ENCODE peak calls at places on chromosomes 6 and 20, in seven cellular contexts. J is CD8-positive, alpha-beta T cell; B is left lung; O is upper lobe of right lung; Z is ascending aorta; Q is lower lobe of right lung; N is sigmoid colon. M is an unnamed sample.

GRCh38 chr20:63500151-63500901 is 1.4 kb upstream of the EEF1A2 start:
- DNase-seq in N (no peak), Z (no peak), Q (no peak), O (peak), B (no peak), J (no peak), M (no peak)

GRCh38 chr6:147161974-147162495 is 42.2 kb upstream of the STXBP5 start:
- DNase-seq in Z (no peak), Q (no peak), J (no peak), B (no peak), O (no peak), N (no peak), M (no peak)

GRCh38 chr6:161418458-161418945 is 144.6 kb upstream of the AGPAT4 start:
- DNase-seq in B (no peak), J (no peak), Z (no peak), O (no peak), Q (no peak), N (no peak), M (no peak)

GRCh38 chr20:7856756-7857155 is 83.5 kb downstream of the HAO1 start:
- DNase-seq in J (no peak), N (no peak), Z (no peak), B (no peak), O (no peak), Q (no peak), M (no peak)

GRCh38 chr20:17765017-17765416 is 65.3 kb downstream of the BANF2 start:
- DNase-seq in J (no peak), Q (no peak), O (no peak), B (no peak), Z (no peak), N (no peak), M (no peak)

GRCh38 chr6:13281630-13282156 is 46.6 kb downstream of the TBC1D7 start:
- DNase-seq in J (no peak), Z (no peak), Q (no peak), N (no peak), O (no peak), B (no peak), M (no peak)

GRCh38 chr6:127956260-127956888 is 55.5 kb upstream of the THEMIS start:
- DNase-seq in B (no peak), Z (no peak), J (no peak), O (no peak), N (no peak), Q (no peak), M (no peak)

GRCh38 chr6:73180718-73181619 is 44.3 kb downstream of the KHDC1L start:
- DNase-seq in B (no peak), J (no peak), Q (no peak), Z (no peak), N (no peak), O (no peak), M (no peak)

GRCh38 chr6:36969240-36969691 is 14.7 kb downstream of the PI16 start:
- DNase-seq in O (peak), Q (peak), N (peak), J (no peak), B (peak), Z (no peak), M (no peak)

DNA sequence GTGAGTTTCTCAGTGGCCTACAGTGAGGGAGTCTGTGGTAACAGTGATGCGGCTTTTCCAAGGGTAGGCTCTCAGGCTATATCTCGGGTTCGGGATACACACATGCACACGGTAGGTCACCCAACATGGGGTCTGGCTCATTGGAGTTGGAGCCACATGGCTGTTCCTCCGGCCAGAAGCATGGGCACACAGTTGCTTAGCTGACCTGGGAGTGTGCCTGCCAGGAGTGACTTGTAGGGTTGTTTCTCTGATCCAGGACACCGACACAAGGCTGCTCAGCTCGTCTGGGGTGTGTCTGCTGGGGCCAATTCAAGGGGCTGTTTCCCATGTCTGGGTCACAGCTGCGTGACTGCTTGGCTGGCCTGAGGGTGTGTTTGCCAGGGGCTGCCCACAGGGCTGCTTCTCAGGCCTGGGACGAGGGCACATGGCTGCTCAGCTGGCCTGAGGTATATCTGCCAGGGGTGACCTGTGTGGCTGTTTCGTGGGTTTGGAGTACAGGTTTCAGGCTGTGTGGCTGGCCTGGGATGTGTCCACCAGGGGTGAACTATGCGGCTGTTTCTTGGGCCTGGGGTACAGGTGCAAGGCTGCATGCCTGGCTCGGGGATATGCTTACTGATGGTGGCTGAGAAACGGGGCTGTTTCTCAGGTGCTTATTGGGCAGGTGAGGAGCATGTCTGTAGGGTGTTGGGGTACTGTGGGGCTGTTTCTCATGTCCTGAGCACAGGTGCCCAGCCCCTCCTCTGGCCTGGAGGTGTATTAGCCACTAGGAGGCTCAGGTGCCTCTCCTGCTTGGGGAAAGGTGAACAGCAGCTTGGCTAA is 15.2 kb downstream of the KIF25 start:
- DNase-seq in J (no peak), B (no peak), N (no peak), O (no peak), Z (no peak), Q (peak), M (no peak)
- TF ChIP-seq CTCF in J (no peak), B (no peak), N (no peak), O (no peak), Z (no peak), Q (no peak), M (no peak)

GRCh38 chr20:57208198-57208597 is 58.2 kb downstream of the BMP7 start:
- DNase-seq in Q (no peak), B (no peak), Z (no peak), O (no peak), J (no peak), N (no peak), M (no peak)
- H3K27ac ChIP-seq in Q (no peak), B (no peak), Z (no peak), O (no peak), J (no peak), N (no peak), M (no peak)

DNA sequence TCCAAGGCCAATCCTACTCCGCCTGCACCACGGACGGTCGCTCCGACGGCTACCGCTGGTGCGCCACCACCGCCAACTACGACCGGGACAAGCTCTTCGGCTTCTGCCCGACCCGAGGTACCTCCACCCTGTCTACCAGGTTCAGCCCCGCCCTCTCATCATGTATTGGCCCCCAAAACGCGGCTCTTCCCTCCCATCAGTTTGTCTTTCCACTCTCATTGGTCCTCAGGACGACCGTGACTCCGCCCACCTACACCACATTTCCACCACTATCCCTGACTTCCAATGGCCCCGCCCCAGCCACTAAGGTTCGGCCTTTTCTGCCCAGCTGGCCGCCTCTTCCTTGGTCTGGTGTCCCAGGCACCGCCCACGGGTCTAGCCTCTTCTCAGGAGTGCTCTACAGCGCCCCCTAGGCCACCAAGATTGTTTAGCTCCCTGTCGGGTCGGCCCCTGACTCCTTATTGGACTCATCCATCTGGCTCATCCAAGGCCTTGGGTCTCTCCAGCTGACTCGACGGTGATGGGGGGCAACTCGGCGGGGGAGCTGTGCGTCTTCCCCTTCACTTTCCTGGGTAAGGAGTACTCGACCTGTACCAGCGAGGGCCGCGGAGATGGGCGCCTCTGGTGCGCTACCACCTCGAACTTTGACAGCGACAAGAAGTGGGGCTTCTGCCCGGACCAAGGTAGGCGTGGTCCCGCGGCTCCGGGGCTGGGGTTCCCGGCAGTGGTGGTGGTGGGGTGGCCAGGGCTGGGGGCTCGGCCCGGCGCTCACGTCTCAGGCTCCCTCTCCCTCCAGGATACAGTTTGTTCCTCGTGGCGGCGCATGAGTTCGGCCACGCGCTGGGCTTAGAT is 3.1 kb downstream of the MMP9 start:
- DNase-seq in N (peak), Z (peak), Q (peak), J (no peak), B (peak), O (peak), M (no peak)
- TF ChIP-seq CTCF in N (no peak), Z (no peak), Q (peak), J (no peak), B (peak), O (peak), M (no peak)

GRCh38 chr6:92848459-92848858 is 570.9 kb downstream of the EPHA7 start:
- DNase-seq in Z (no peak), N (no peak), J (no peak), Q (no peak), O (no peak), B (no peak), M (no peak)
- H3K27ac ChIP-seq in Z (no peak), N (no peak), J (no peak), Q (no peak), O (no peak), B (no peak), M (no peak)